ENCODE peak calls at places on chromosomes 16 and 17, in four cellular contexts. One of them, this sample, is unnamed.

GRCh38 chr17:37637956-37638355 is 5.3 kb downstream of the DDX52 start:
- DNase-seq in suprapubic skin: no peak
- DNase-seq in ovary: no peak
- DNase-seq in K562: no peak
- DNase-seq in this sample: no peak

GRCh38 chr16:81650982-81651562 is 128.0 kb upstream of the PLCG2 start:
- DNase-seq in suprapubic skin: no peak
- DNase-seq in ovary: peak
- DNase-seq in K562: peak
- DNase-seq in this sample: no peak

GRCh38 chr16:82784567-82784956 is 157.8 kb downstream of the CDH13 start:
- DNase-seq in suprapubic skin: no peak
- DNase-seq in ovary: no peak
- DNase-seq in K562: no peak
- DNase-seq in this sample: no peak

GRCh38 chr16:30526137-30526822 is at the start of gene ZNF768:
- DNase-seq in suprapubic skin: peak
- DNase-seq in ovary: peak
- DNase-seq in K562: peak
- DNase-seq in this sample: no peak

GRCh38 chr16:35193956-35194355 is 1734.5 kb downstream of the TP53TG3F start:
- DNase-seq in suprapubic skin: no peak
- DNase-seq in ovary: no peak
- DNase-seq in K562: no peak
- DNase-seq in this sample: peak

GRCh38 chr16:79393564-79393963 is 207.0 kb downstream of the MAF start:
- DNase-seq in suprapubic skin: no peak
- DNase-seq in ovary: no peak
- DNase-seq in K562: no peak
- DNase-seq in this sample: no peak

GRCh38 chr17:29567362-29568330 is 809 bp upstream of the ABHD15 start:
- DNase-seq in suprapubic skin: peak
- DNase-seq in ovary: peak
- DNase-seq in K562: peak
- DNase-seq in this sample: no peak

GRCh38 chr17:60153606-60154355 is 4.0 kb downstream of the CA4 start:
- DNase-seq in suprapubic skin: peak
- DNase-seq in ovary: no peak
- DNase-seq in K562: no peak
- DNase-seq in this sample: no peak

GRCh38 chr16:10421596-10421995 is 35.7 kb downstream of the ATF7IP2 start:
- DNase-seq in suprapubic skin: no peak
- DNase-seq in ovary: no peak
- DNase-seq in K562: no peak
- DNase-seq in this sample: no peak

GRCh38 chr17:28180449-28180848 is 138.0 kb downstream of the NLK start:
- DNase-seq in suprapubic skin: no peak
- DNase-seq in ovary: no peak
- DNase-seq in K562: no peak
- DNase-seq in this sample: no peak

GRCh38 chr16:89193021-89193575 is 7.2 kb downstream of the SLC22A31 start:
- DNase-seq in suprapubic skin: peak
- DNase-seq in ovary: peak
- DNase-seq in K562: peak
- DNase-seq in this sample: no peak

GRCh38 chr17:76540381-76541300 is 797 bp downstream of the PRCD start:
- DNase-seq in suprapubic skin: peak
- DNase-seq in ovary: peak
- DNase-seq in K562: peak
- DNase-seq in this sample: peak
- TF ChIP-seq EP300 in suprapubic skin: no peak
- TF ChIP-seq EP300 in ovary: no peak
- TF ChIP-seq EP300 in K562: no peak
- TF ChIP-seq EP300 in this sample: no peak

GRCh38 chr17:10069301-10069700 is 129.1 kb downstream of the GAS7 start:
- DNase-seq in suprapubic skin: peak
- DNase-seq in ovary: peak
- DNase-seq in K562: no peak
- DNase-seq in this sample: no peak
- H3K27ac ChIP-seq in suprapubic skin: peak
- H3K27ac ChIP-seq in ovary: no peak
- H3K27ac ChIP-seq in K562: no peak
- H3K27ac ChIP-seq in this sample: peak

DNA sequence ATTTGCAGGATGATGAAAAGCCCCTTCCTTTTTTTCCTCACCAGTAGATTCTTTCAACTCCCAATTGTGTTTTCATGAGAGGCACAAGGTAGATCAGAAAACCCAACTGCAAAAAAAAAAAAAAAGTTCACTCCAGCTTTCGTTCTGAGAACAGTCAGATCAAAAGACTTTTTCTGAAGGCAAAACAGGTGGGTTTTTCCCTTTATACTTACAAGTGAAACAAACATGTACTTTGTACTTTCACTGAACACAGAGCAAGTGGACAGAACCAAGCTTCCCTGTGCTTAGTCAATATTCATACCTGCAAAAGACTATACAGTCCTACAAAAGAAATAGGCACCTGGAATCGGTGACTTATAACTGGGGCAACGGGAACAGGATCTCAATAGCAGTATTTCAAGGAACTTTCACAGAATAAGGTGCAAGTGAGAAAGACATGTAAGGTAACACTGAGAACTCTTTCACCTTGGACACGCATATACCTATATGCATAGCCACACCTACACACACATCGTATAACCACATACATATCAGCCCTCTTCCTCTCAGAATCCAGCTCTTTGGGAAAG is 54.1 kb downstream of the TOX3 start:
- DNase-seq in suprapubic skin: no peak
- DNase-seq in ovary: no peak
- DNase-seq in K562: no peak
- DNase-seq in this sample: no peak
- TF ChIP-seq EP300 in suprapubic skin: no peak
- TF ChIP-seq EP300 in ovary: no peak
- TF ChIP-seq EP300 in K562: no peak
- TF ChIP-seq EP300 in this sample: no peak

DNA sequence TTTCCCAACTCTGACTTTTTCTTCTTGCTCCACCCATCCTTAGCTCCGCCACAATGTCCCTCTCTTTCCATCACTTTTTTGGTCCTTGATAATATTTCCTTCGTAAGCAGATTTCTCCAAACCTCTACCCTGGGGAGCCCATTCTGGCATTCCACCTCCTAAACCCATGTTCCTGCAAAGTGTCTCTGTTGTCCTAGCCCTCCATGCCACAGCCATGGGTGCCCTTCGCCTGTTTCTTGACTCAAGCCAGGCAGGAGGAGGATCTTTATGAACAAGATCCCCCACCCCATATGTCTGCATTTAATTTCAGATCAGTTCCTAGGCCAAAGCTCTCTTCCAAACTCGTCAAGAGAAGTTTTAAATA is 42.3 kb downstream of the GAS7 start:
- DNase-seq in suprapubic skin: no peak
- DNase-seq in ovary: no peak
- DNase-seq in K562: no peak
- DNase-seq in this sample: no peak
- H3K27ac ChIP-seq in suprapubic skin: peak
- H3K27ac ChIP-seq in ovary: no peak
- H3K27ac ChIP-seq in K562: no peak
- H3K27ac ChIP-seq in this sample: peak

GRCh38 chr17:50037321-50038107 is 18.4 kb upstream of the ITGA3 start:
- DNase-seq in suprapubic skin: peak
- DNase-seq in ovary: peak
- DNase-seq in K562: no peak
- DNase-seq in this sample: no peak
- TF ChIP-seq EP300 in suprapubic skin: no peak
- TF ChIP-seq EP300 in ovary: no peak
- TF ChIP-seq EP300 in K562: no peak
- TF ChIP-seq EP300 in this sample: no peak

GRCh38 chr16:8621221-8621571 is 302 bp upstream of the METTL22 start:
- DNase-seq in suprapubic skin: no peak
- DNase-seq in ovary: no peak
- DNase-seq in K562: no peak
- DNase-seq in this sample: no peak
- H3K27ac ChIP-seq in suprapubic skin: no peak
- H3K27ac ChIP-seq in ovary: peak
- H3K27ac ChIP-seq in K562: peak
- H3K27ac ChIP-seq in this sample: peak

DNA sequence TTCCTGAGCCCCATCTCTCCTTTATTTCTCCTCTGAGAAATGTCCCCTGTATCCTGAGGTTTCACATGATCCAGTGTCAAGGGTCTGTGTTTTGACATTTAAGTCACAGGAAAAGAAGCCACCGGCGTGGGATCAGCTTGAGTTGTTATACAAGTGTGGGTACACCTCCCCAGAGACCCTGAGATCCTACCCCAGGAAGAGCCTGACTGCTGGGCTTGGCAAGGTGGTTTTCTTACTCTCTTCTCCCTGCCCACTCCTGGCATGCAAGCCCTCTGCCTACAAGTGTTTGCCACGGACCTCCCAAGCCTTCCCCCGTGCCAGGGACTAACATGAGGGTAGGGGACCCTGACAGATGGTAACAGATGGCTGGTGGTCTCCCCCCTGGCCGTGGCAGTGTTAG is 2.8 kb upstream of the ARHGAP27 start:
- DNase-seq in suprapubic skin: no peak
- DNase-seq in ovary: no peak
- DNase-seq in K562: no peak
- DNase-seq in this sample: no peak
- TF ChIP-seq EP300 in suprapubic skin: no peak
- TF ChIP-seq EP300 in ovary: no peak
- TF ChIP-seq EP300 in K562: no peak
- TF ChIP-seq EP300 in this sample: no peak

GRCh38 chr16:57485091-57485915 is 990 bp downstream of the DOK4 start:
- DNase-seq in suprapubic skin: peak
- DNase-seq in ovary: peak
- DNase-seq in K562: no peak
- DNase-seq in this sample: no peak
- H3K27ac ChIP-seq in suprapubic skin: peak
- H3K27ac ChIP-seq in ovary: peak
- H3K27ac ChIP-seq in K562: no peak
- H3K27ac ChIP-seq in this sample: peak

DNA sequence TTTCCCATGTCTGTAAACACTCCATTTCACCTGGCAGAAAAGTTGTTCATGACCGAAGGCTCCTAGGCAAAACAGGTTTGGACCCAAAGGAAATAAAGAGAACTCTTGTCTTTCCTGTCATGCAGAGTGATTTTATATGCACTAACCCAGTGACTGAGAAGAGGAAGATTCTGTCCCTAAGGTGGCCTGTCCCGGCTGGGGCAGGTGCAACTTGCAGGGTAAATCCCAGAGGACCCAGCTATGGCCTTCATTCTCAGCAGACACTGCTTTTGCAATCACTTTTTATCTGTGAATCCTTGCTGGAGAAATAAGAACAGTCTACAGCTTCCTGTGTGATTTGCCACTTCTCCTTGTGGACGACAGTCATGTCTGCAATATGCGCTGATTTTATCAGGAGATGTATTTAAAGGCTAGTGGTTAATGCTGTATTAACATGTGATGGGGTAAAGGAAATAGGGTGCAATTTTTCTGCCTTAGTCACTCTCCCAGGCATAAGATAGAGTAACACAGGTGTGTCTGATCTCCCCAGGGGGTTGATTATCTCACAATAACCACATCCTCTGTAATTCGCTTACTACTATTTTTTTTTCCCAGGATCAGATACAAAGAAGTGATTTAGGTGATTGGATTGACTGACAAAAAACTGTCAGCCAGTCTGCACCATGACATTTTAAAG is 696.8 kb upstream of the SOX9 start:
- DNase-seq in suprapubic skin: no peak
- DNase-seq in ovary: no peak
- DNase-seq in K562: no peak
- DNase-seq in this sample: no peak
- TF ChIP-seq EP300 in suprapubic skin: no peak
- TF ChIP-seq EP300 in ovary: no peak
- TF ChIP-seq EP300 in K562: no peak
- TF ChIP-seq EP300 in this sample: no peak

This sample was measured in esophagus muscularis mucosa.